ENCODE peak calls at places on chromosomes 4 and X, in eight cellular contexts. P is amniotic stem cell; X is activated CD8-positive, alpha-beta memory T cell treated with anti-CD3 and anti-CD28 coated beads for 1 hour; W is psoas muscle; J is hippocampal formation; M is hepatic stellate cell; D is aorta; K is NCI-H2081. G is an unnamed sample.

GRCh38 chr4:20359692-20360091 is 108.0 kb downstream of the SLIT2 start:
- DNase-seq in P (no peak), X (no peak), W (no peak), J (no peak), M (no peak), D (no peak), K (no peak), G (no peak)

GRCh38 chr4:60944070-60944469 is 256.1 kb upstream of the ADGRL3 start:
- DNase-seq in P (no peak), X (no peak), W (no peak), J (no peak), M (no peak), D (no peak), K (no peak), G (no peak)

GRCh38 chrX:118117069-118117405 is 427 bp upstream of the KLHL13 start:
- DNase-seq in P (no peak), X (no peak), W (no peak), J (no peak), M (no peak), D (peak), K (no peak), G (peak)

GRCh38 chrX:147476008-147476407 is 435.7 kb upstream of the FMR1 start:
- DNase-seq in P (no peak), X (no peak), W (no peak), J (no peak), M (no peak), D (no peak), K (no peak), G (no peak)

GRCh38 chr4:183147191-183147590 is 48.1 kb downstream of the WWC2 start:
- DNase-seq in P (no peak), X (no peak), W (no peak), J (no peak), M (no peak), D (no peak), K (no peak), G (no peak)

GRCh38 chrX:139889760-139890159 is 43.1 kb downstream of the ATP11C start:
- DNase-seq in P (no peak), X (no peak), W (no peak), J (no peak), M (no peak), D (no peak), K (no peak), G (no peak)

GRCh38 chr4:99653921-99654890 is 3.4 kb downstream of the C4orf54 start:
- DNase-seq in P (no peak), X (no peak), W (no peak), J (no peak), M (no peak), D (no peak), K (no peak), G (no peak)

GRCh38 chr4:74056858-74057562 is 18.5 kb upstream of the CXCL3 start:
- DNase-seq in P (peak), X (no peak), W (no peak), J (no peak), M (peak), D (no peak), K (no peak), G (no peak)

GRCh38 chrX:83759872-83760271 is 101.1 kb upstream of the CYLC1 start:
- DNase-seq in P (no peak), X (no peak), W (no peak), J (peak), M (no peak), D (no peak), K (peak), G (no peak)

G was measured in GM12891.